ENCODE peak calls at places on chromosome 11, in five cellular contexts. J is hypothalamus; S is DMS153; Q is lower lobe of right lung; B is CD8-positive, alpha-beta memory T cell. C is an unnamed sample.

GRCh38 chr11:107840120-107840479 is 18.5 kb downstream of the SLC35F2 start:
- DNase-seq in J (no peak), S (no peak), Q (no peak), B (no peak), C (no peak)

GRCh38 chr11:63915961-63916836 is 765 bp downstream of the RCOR2 start:
- DNase-seq in J (no peak), S (no peak), Q (no peak), B (no peak), C (no peak)

GRCh38 chr11:119434531-119435330 is 11.8 kb upstream of the THY1 start:
- DNase-seq in J (no peak), S (no peak), Q (no peak), B (no peak), C (no peak)

GRCh38 chr11:112369374-112369773 is 108.7 kb upstream of the PLET1 start:
- DNase-seq in J (no peak), S (no peak), Q (no peak), B (no peak), C (no peak)

GRCh38 chr11:19938051-19938856 is 222.0 kb downstream of the DBX1 start:
- DNase-seq in J (no peak), S (peak; percentile 9), Q (peak; percentile 56), B (no peak), C (peak; percentile 7)

GRCh38 chr11:27330633-27331270 is 32.3 kb downstream of the CCDC34 start:
- DNase-seq in J (no peak), S (no peak), Q (no peak), B (no peak), C (no peak)

GRCh38 chr11:60924110-60924905 is at the start of gene TMEM132A:
- DNase-seq in J (peak; percentile 28), S (peak; percentile 33), Q (peak; percentile 75), B (no peak), C (no peak)

GRCh38 chr11:2511421-2512369 is 66.9 kb downstream of the KCNQ1 start:
- DNase-seq in J (no peak), S (no peak), Q (peak; percentile 47), B (peak; percentile 0), C (no peak)

GRCh38 chr11:113778111-113778910 is 1.3 kb upstream of the CLDN25 start:
- DNase-seq in J (peak; percentile 7), S (peak; percentile 63), Q (no peak), B (no peak), C (no peak)

GRCh38 chr11:128894685-128895084 is 3.5 kb downstream of the KCNJ5 start:
- DNase-seq in J (no peak), S (no peak), Q (peak; percentile 76), B (no peak), C (no peak)

GRCh38 chr11:1059759-1060158 is 14.9 kb upstream of the MUC2 start:
- DNase-seq in J (no peak), S (no peak), Q (no peak), B (no peak), C (no peak)

GRCh38 chr11:63768232-63769043 is at the start of gene ZFTA:
- DNase-seq in J (peak; percentile 20), S (no peak), Q (peak; percentile 71), B (peak; percentile 50), C (no peak)

GRCh38 chr11:58675344-58676155 is 53.1 kb downstream of the CNTF start:
- DNase-seq in J (peak; percentile 15), S (no peak), Q (peak; percentile 75), B (peak; percentile 65), C (no peak)

GRCh38 chr11:17161515-17161914 is 46.3 kb downstream of the PIK3C2A start:
- DNase-seq in J (no peak), S (no peak), Q (no peak), B (no peak), C (no peak)

GRCh38 chr11:13862845-13863392 is 99.6 kb upstream of the SPON1 start:
- DNase-seq in J (no peak), S (no peak), Q (no peak), B (no peak), C (no peak)

GRCh38 chr11:72629266-72629665 is 45.0 kb downstream of the PDE2A start:
- DNase-seq in J (no peak), S (no peak), Q (no peak), B (no peak), C (no peak)

GRCh38 chr11:8085006-8085645 is 4.1 kb downstream of the TUB start:
- DNase-seq in J (no peak), S (no peak), Q (no peak), B (no peak), C (no peak)

GRCh38 chr11:90234977-90235376 is 12.1 kb upstream of the CHORDC1 start:
- DNase-seq in J (no peak), S (no peak), Q (no peak), B (no peak), C (no peak)

GRCh38 chr11:69234171-69234570 is 59.8 kb upstream of the MYEOV start:
- DNase-seq in J (no peak), S (no peak), Q (no peak), B (no peak), C (peak; percentile 22)

GRCh38 chr11:102940714-102941588 is 14.6 kb downstream of the MMP13 start:
- DNase-seq in J (no peak), S (peak; percentile 60), Q (no peak), B (no peak), C (no peak)

GRCh38 chr11:124749920-124750319 is 2.1 kb downstream of the VSIG2 start:
- DNase-seq in J (no peak), S (no peak), Q (no peak), B (no peak), C (no peak)

GRCh38 chr11:66509131-66509561 is 1.3 kb upstream of the BBS1 start:
- DNase-seq in J (no peak), S (no peak), Q (no peak), B (no peak), C (no peak)

GRCh38 chr11:3836903-3837302 is 3.9 kb downstream of the RHOG start:
- DNase-seq in J (no peak), S (no peak), Q (peak; percentile 66), B (peak; percentile 46), C (no peak)

GRCh38 chr11:66749091-66749490 is 20.1 kb upstream of the SPTBN2 start:
- DNase-seq in J (no peak), S (no peak), Q (no peak), B (no peak), C (no peak)

C was measured in vagina.